ENCODE peak calls at places on chromosomes 5 and 9, in five cellular contexts. G is pancreas, R is left lung, N is aorta, M is psoas muscle. K is an unnamed sample. For H3K27me3, the result is how much of the 10 kb centered on the place peaks cover.

GRCh38 chr5:10545084-10545483 is 18.8 kb upstream of the ANKRD33B start:
- DNase-seq in M (no peak), R (no peak), N (no peak), G (no peak), K (no peak)

GRCh38 chr5:140372971-140373487 is 13.0 kb downstream of the SLC4A9 start:
- DNase-seq in N (peak), G (peak), M (peak), R (no peak), K (peak)

GRCh38 chr9:134938346-134939079 is 20.8 kb upstream of the FCN1 start:
- DNase-seq in N (peak), M (no peak), R (no peak), G (no peak), K (no peak)

GRCh38 chr9:91771864-91772263 is 178.2 kb downstream of the ROR2 start:
- DNase-seq in M (no peak), N (no peak), R (no peak), G (no peak), K (no peak)

GRCh38 chr9:76835571-76836283 is 70.2 kb downstream of the PRUNE2 start:
- DNase-seq in M (no peak), R (no peak), G (no peak), N (no peak), K (no peak)

GRCh38 chr9:11366585-11367129 is 753.9 kb upstream of the PTPRD start:
- DNase-seq in R (peak), N (no peak), M (no peak), G (no peak), K (no peak)

GRCh38 chr5:14444988-14445387 is 136.6 kb upstream of the OTULINL start:
- DNase-seq in R (no peak), N (no peak), M (no peak), G (no peak), K (no peak)

GRCh38 chr5:156914371-156914737 is 48.7 kb downstream of the TIMD4 start:
- DNase-seq in M (no peak), N (no peak), G (no peak), R (no peak), K (no peak)

GRCh38 chr5:37626266-37626665 is 213.6 kb downstream of the GDNF start:
- DNase-seq in G (no peak), N (no peak), R (no peak), M (no peak), K (no peak)

GRCh38 chr9:137202966-137203365 is 2.4 kb upstream of the TPRN start:
- DNase-seq in G (no peak), R (no peak), N (no peak), M (no peak), K (no peak)

GRCh38 chr5:81097733-81098132 is 135.4 kb upstream of the CKMT2 start:
- DNase-seq in R (no peak), G (no peak), N (no peak), M (no peak), K (no peak)

GRCh38 chr5:149486726-149487635 is 64.3 kb downstream of the CSNK1A1 start:
- DNase-seq in R (no peak), G (no peak), M (no peak), N (no peak), K (no peak)

GRCh38 chr5:172509405-172509781 is 55.1 kb upstream of the SH3PXD2B start:
- DNase-seq in R (no peak), G (no peak), M (no peak), N (peak), K (no peak)

GRCh38 chr9:130940693-130941576 is 1.9 kb upstream of the FIBCD1 start:
- DNase-seq in M (peak), R (peak), N (peak), G (peak), K (peak)

GRCh38 chr9:116365056-116365471 is 211.5 kb downstream of the PAPPA start:
- DNase-seq in M (peak), R (no peak), G (peak), N (peak), K (no peak)

GRCh38 chr9:133612051-133612450 is 2.9 kb upstream of the FAM163B start:
- DNase-seq in M (no peak), G (no peak), R (peak), N (no peak), K (no peak)

GRCh38 chr5:93735378-93735777 is 6.0 kb downstream of the POU5F2 start:
- DNase-seq in N (no peak), G (no peak), R (no peak), M (no peak), K (no peak)

GRCh38 chr5:35229076-35230042 is 928 bp downstream of the PRLR start:
- DNase-seq in G (peak), N (no peak), R (peak), M (no peak), K (peak)

GRCh38 chr9:92961627-92962302 is 14.4 kb downstream of the FGD3 start:
- DNase-seq in G (no peak), N (no peak), M (no peak), R (no peak), K (peak)

GRCh38 chr9:8718121-8718725 is 918.6 kb upstream of the DMAC1 start:
- DNase-seq in M (no peak), G (no peak), N (no peak), R (no peak), K (no peak)

GRCh38 chr9:134377976-134378375 is 51.7 kb downstream of the RXRA start:
- DNase-seq in R (peak), G (peak), N (no peak), M (peak), K (peak)

GRCh38 chr9:113993838-113994540 is 84.1 kb downstream of the AMBP start:
- DNase-seq in M (peak), G (peak), N (peak), R (no peak), K (peak)

GRCh38 chr9:130994135-130994534 is 14.8 kb upstream of the LAMC3 start:
- DNase-seq in R (no peak), N (no peak), M (no peak), G (no peak), K (no peak)

GRCh38 chr9:137262909-137263285 is 7.8 kb downstream of the NELFB start:
- DNase-seq in R (no peak), G (peak), M (peak), N (no peak), K (no peak)

GRCh38 chr9:880725-881124 is 39.2 kb downstream of the DMRT1 start:
- DNase-seq in N (no peak), R (no peak), G (no peak), M (no peak), K (no peak)

GRCh38 chr9:100455470-100455869 is 17.5 kb upstream of the TMEFF1 start:
- DNase-seq in R (no peak), M (no peak), N (no peak), G (no peak), K (no peak)

GRCh38 chr5:37208883-37209808 is 40.0 kb downstream of the CPLANE1 start:
- DNase-seq in R (peak), G (no peak), N (no peak), M (peak), K (no peak)

GRCh38 chr9:136774416-136775045 is 10.2 kb upstream of the LCN15 start:
- DNase-seq in G (no peak), R (peak), M (no peak), N (peak), K (no peak)

GRCh38 chr5:111697215-111697614 is 59.8 kb downstream of the NREP start:
- DNase-seq in R (no peak), N (no peak), M (no peak), G (no peak), K (no peak)

GRCh38 chr5:31911291-31912265 is 262.5 kb downstream of the GOLPH3 start:
- DNase-seq in G (no peak), R (no peak), N (no peak), M (no peak), K (no peak)

GRCh38 chr5:65760504-65761275 is 38.7 kb downstream of the NLN start:
- DNase-seq in M (no peak), N (no peak), G (no peak), R (no peak), K (peak)

GRCh38 chr5:67221487-67222242 is 25.1 kb upstream of the CD180 start:
- DNase-seq in R (no peak), G (no peak), N (no peak), M (no peak), K (peak)

GRCh38 chr5:119031905-119032304 is 39.0 kb upstream of the DMXL1 start:
- DNase-seq in M (no peak), N (no peak), G (no peak), R (no peak), K (no peak)

GRCh38 chr9:98218562-98219363 is 26.3 kb upstream of the CORO2A start:
- DNase-seq in G (no peak), R (no peak), N (no peak), M (no peak), K (no peak)

DNA sequence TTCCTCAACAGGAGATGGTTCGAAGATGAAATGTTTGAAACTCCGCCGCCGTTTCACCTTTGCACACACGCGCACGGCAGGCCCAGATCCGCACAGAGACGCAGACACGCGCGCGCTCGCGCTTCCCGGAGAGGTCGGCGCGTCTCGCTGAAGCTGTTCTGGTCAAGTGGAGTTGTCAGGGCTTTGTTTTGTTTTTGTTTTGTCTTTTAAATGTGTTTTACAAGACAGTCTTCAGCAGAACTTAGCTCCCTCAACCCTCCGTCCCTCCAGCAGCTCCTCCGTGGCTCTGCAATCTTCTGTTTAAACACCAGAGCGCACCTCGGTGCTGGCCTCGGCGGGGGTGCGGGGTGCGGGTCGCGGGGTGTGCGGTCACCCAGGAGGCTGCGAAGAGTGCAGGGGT is 5.3 kb upstream of the IRX2 start:
- DNase-seq in M (no peak), N (no peak), R (no peak), G (no peak), K (no peak)
- H3K27me3 ChIP-seq in M (under half), N (under half), R (half or more), G (under half), K (under half)

GRCh38 chr9:132121021-132121420 is 40.8 kb upstream of the NTNG2 start:
- DNase-seq in G (no peak), R (no peak), N (no peak), M (no peak), K (no peak)
- H3K27me3 ChIP-seq in G (under half), R (under half), N (under half), M (under half), K (under half)

GRCh38 chr5:25345240-25345771 is 700.5 kb upstream of the CDH10 start:
- DNase-seq in M (no peak), N (no peak), R (no peak), G (no peak), K (no peak)
- H3K27me3 ChIP-seq in M (under half), N (under half), R (under half), G (under half), K (under half)

DNA sequence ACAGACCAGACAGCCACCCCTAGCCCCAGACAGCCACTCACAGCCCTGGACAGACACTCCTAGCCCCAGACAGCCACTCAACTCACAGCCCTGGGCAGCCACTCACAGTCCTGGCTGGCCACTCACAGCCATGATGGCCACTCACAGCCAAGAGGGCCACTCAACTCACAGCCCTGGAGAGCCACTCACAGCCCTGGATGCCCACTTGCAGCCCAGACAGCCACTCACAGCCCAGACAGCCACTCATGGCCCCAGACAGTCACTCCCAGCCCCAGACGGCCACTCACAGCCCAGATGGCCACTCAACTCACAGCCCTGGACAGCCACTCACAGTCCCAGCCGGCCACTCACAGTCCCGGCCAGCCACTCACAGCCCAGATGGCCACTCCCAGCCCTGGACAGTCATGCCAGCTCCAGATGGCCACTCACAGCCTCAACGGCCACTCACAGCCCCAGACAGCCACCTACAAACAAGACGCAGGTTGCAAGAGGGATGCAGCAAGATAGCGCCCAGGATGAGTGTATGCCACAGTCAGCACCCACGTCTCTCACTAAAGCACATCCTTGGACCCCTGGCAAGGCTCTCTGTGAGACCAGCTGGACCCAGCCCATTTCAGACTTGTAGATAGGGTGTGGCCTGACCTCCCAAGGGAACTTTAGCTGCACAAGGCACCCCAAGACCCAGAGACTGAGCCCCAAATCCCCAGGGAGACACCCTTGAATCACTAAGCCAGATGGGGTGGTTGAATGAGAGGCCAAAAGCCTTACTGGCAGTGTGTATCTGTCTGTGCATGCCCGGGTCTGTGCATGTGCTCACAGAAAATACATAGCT is 22.5 kb downstream of the ZDHHC11B start:
- DNase-seq in N (peak), R (peak), G (peak), M (peak), K (no peak)
- H3K27me3 ChIP-seq in N (under half), R (under half), G (under half), M (under half), K (under half)

GRCh38 chr5:135102716-135103696 is 69.0 kb upstream of the PITX1 start:
- DNase-seq in N (peak), M (no peak), G (no peak), R (no peak), K (no peak)
- H3K27me3 ChIP-seq in N (under half), M (under half), G (under half), R (under half), K (under half)

DNA sequence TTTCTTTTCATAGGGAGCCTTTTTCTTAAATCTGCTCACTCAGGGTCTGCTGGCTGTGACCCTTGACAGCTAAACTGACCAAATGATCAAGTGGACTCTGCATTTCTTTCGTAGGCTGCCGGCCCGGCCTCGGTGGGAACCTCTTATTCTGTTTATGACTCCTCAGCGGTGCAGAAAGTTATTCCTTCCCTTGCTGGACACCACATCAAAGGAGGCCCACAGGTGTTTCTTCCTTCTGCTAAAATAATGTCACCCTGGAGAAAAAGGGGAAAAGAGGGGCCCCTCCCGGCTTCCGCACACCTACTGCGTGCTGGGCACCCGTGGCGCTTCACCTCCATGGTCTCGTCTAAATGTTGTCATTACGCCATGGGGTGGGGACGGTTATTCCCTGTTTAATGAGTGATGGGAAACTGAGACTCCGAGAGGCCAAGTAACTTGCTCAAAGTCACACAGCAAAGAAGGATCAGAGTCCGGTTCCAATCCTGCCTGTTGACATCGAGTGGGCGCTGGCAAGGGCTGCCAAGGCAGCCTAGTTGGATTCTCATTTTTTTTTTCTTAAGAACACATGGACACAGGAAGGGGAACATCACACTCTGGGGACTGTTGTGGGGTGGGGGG is 72.3 kb downstream of the CFAP77 start:
- DNase-seq in G (no peak), R (no peak), N (no peak), M (no peak), K (no peak)
- H3K27me3 ChIP-seq in G (under half), R (under half), N (under half), M (under half), K (under half)

DNA sequence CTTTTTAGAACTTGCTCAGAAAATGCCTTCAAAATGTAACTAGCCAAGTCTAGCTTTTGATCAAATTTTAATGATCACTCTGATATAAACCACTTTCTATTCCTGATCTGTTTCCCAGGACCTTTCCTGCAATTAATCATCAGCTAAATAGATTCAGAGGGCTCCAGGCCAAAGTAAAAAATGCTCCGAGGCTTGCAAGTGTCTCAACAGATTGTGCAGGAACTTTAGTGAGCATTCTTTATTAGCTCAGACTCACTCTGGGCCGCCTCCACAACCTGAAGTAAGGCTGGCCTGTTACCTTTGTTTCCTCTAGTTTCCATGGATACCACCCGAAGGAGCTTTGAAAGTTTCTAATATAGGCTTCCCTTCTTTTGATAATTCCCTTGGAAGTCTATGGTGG is 97.4 kb upstream of the LHFPL2 start:
- DNase-seq in N (no peak), G (no peak), M (no peak), R (no peak), K (no peak)
- H3K27me3 ChIP-seq in N (under half), G (under half), M (under half), R (under half), K (under half)